ENCODE peak calls at places on chromosome 12, in ten cellular contexts. One of them, this sample, is unnamed.

GRCh38 chr12:18966927-18967326 is 162.6 kb upstream of the PLEKHA5 start:
- DNase-seq in suprapubic skin: no peak
- DNase-seq in H9: no peak
- DNase-seq in AG04450: no peak
- DNase-seq in cardiac muscle cell: no peak
- DNase-seq in AG10803: no peak
- DNase-seq in heart right ventricle: no peak
- DNase-seq in RWPE1: no peak
- DNase-seq in right lobe of liver: no peak
- DNase-seq in pancreas: no peak
- DNase-seq in this sample: no peak

GRCh38 chr12:68809190-68810026 is 1.4 kb downstream of the MDM2 start:
- DNase-seq in suprapubic skin: no peak
- DNase-seq in H9: no peak
- DNase-seq in AG04450: no peak
- DNase-seq in cardiac muscle cell: no peak
- DNase-seq in AG10803: peak
- DNase-seq in heart right ventricle: no peak
- DNase-seq in RWPE1: no peak
- DNase-seq in right lobe of liver: no peak
- DNase-seq in pancreas: no peak
- DNase-seq in this sample: no peak

GRCh38 chr12:60070541-60070940 is 474.7 kb downstream of the SLC16A7 start:
- DNase-seq in suprapubic skin: no peak
- DNase-seq in H9: no peak
- DNase-seq in AG04450: no peak
- DNase-seq in cardiac muscle cell: no peak
- DNase-seq in AG10803: no peak
- DNase-seq in heart right ventricle: no peak
- DNase-seq in RWPE1: peak
- DNase-seq in right lobe of liver: no peak
- DNase-seq in pancreas: no peak
- DNase-seq in this sample: no peak

GRCh38 chr12:132489078-132489601 is 811 bp upstream of the FBRSL1 start:
- DNase-seq in suprapubic skin: no peak
- DNase-seq in H9: no peak
- DNase-seq in AG04450: no peak
- DNase-seq in cardiac muscle cell: no peak
- DNase-seq in AG10803: no peak
- DNase-seq in heart right ventricle: peak
- DNase-seq in RWPE1: no peak
- DNase-seq in right lobe of liver: peak
- DNase-seq in pancreas: no peak
- DNase-seq in this sample: no peak

GRCh38 chr12:92382383-92382878 is 236.8 kb upstream of the BTG1 start:
- DNase-seq in suprapubic skin: no peak
- DNase-seq in H9: no peak
- DNase-seq in AG04450: no peak
- DNase-seq in cardiac muscle cell: no peak
- DNase-seq in AG10803: no peak
- DNase-seq in heart right ventricle: no peak
- DNase-seq in RWPE1: no peak
- DNase-seq in right lobe of liver: no peak
- DNase-seq in pancreas: no peak
- DNase-seq in this sample: no peak

GRCh38 chr12:70365648-70366518 is at the start of gene KCNMB4:
- DNase-seq in suprapubic skin: peak
- DNase-seq in H9: peak
- DNase-seq in AG04450: no peak
- DNase-seq in cardiac muscle cell: peak
- DNase-seq in AG10803: peak
- DNase-seq in heart right ventricle: peak
- DNase-seq in RWPE1: peak
- DNase-seq in right lobe of liver: peak
- DNase-seq in pancreas: peak
- DNase-seq in this sample: no peak

GRCh38 chr12:69415471-69416275 is 54.5 kb upstream of the FRS2 start:
- DNase-seq in suprapubic skin: no peak
- DNase-seq in H9: peak
- DNase-seq in AG04450: peak
- DNase-seq in cardiac muscle cell: peak
- DNase-seq in AG10803: peak
- DNase-seq in heart right ventricle: peak
- DNase-seq in RWPE1: peak
- DNase-seq in right lobe of liver: no peak
- DNase-seq in pancreas: no peak
- DNase-seq in this sample: peak

GRCh38 chr12:94258593-94258992 is 110.2 kb downstream of the PLXNC1 start:
- DNase-seq in suprapubic skin: no peak
- DNase-seq in H9: no peak
- DNase-seq in AG04450: no peak
- DNase-seq in cardiac muscle cell: no peak
- DNase-seq in AG10803: no peak
- DNase-seq in heart right ventricle: no peak
- DNase-seq in RWPE1: no peak
- DNase-seq in right lobe of liver: no peak
- DNase-seq in pancreas: no peak
- DNase-seq in this sample: no peak

GRCh38 chr12:81021834-81022233 is 56.0 kb upstream of the ACSS3 start:
- DNase-seq in suprapubic skin: no peak
- DNase-seq in H9: no peak
- DNase-seq in AG04450: no peak
- DNase-seq in cardiac muscle cell: peak
- DNase-seq in AG10803: no peak
- DNase-seq in heart right ventricle: no peak
- DNase-seq in RWPE1: no peak
- DNase-seq in right lobe of liver: no peak
- DNase-seq in pancreas: no peak
- DNase-seq in this sample: no peak

GRCh38 chr12:75212072-75212471 is 2.4 kb upstream of the KCNC2 start:
- DNase-seq in suprapubic skin: no peak
- DNase-seq in H9: no peak
- DNase-seq in AG04450: no peak
- DNase-seq in cardiac muscle cell: no peak
- DNase-seq in AG10803: no peak
- DNase-seq in heart right ventricle: no peak
- DNase-seq in RWPE1: no peak
- DNase-seq in right lobe of liver: no peak
- DNase-seq in pancreas: no peak
- DNase-seq in this sample: no peak

GRCh38 chr12:4296749-4297148 is 23.2 kb downstream of the CCND2 start:
- DNase-seq in suprapubic skin: no peak
- DNase-seq in H9: no peak
- DNase-seq in AG04450: no peak
- DNase-seq in cardiac muscle cell: no peak
- DNase-seq in AG10803: no peak
- DNase-seq in heart right ventricle: no peak
- DNase-seq in RWPE1: no peak
- DNase-seq in right lobe of liver: no peak
- DNase-seq in pancreas: no peak
- DNase-seq in this sample: no peak

GRCh38 chr12:122880668-122881067 is 15.3 kb downstream of the VPS37B start:
- DNase-seq in suprapubic skin: no peak
- DNase-seq in H9: no peak
- DNase-seq in AG04450: no peak
- DNase-seq in cardiac muscle cell: peak
- DNase-seq in AG10803: peak
- DNase-seq in heart right ventricle: no peak
- DNase-seq in RWPE1: no peak
- DNase-seq in right lobe of liver: no peak
- DNase-seq in pancreas: no peak
- DNase-seq in this sample: no peak

GRCh38 chr12:4268549-4269181 is 4.9 kb upstream of the CCND2 start:
- DNase-seq in suprapubic skin: no peak
- DNase-seq in H9: no peak
- DNase-seq in AG04450: no peak
- DNase-seq in cardiac muscle cell: no peak
- DNase-seq in AG10803: no peak
- DNase-seq in heart right ventricle: no peak
- DNase-seq in RWPE1: no peak
- DNase-seq in right lobe of liver: no peak
- DNase-seq in pancreas: no peak
- DNase-seq in this sample: no peak

GRCh38 chr12:7787574-7788315 is 1.5 kb upstream of the NANOG start:
- DNase-seq in suprapubic skin: no peak
- DNase-seq in H9: peak
- DNase-seq in AG04450: no peak
- DNase-seq in cardiac muscle cell: peak
- DNase-seq in AG10803: no peak
- DNase-seq in heart right ventricle: no peak
- DNase-seq in RWPE1: no peak
- DNase-seq in right lobe of liver: no peak
- DNase-seq in pancreas: no peak
- DNase-seq in this sample: no peak

GRCh38 chr12:78878866-78879265 is 14.3 kb downstream of the SYT1 start:
- DNase-seq in suprapubic skin: no peak
- DNase-seq in H9: no peak
- DNase-seq in AG04450: no peak
- DNase-seq in cardiac muscle cell: no peak
- DNase-seq in AG10803: no peak
- DNase-seq in heart right ventricle: no peak
- DNase-seq in RWPE1: no peak
- DNase-seq in right lobe of liver: no peak
- DNase-seq in pancreas: no peak
- DNase-seq in this sample: no peak

DNA sequence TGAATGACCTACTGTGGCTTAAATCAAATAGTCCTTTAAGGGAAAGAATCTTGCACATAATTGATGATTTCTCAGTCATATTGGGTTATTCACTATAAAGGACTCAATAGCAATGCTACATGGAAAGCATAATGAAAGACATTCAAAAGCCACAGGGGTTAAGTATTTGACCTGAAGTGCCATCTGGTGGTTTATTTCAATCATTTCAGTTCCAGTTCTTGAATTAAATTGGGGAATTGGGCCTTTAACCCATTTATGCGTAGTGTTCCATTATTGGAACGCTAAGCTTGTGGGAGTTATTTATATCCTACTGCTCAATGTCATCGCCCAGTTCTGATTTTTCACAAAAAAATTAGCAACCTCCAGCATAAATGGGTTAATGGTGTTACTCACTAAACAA is 41.3 kb upstream of the C12orf71 start:
- DNase-seq in suprapubic skin: no peak
- DNase-seq in H9: no peak
- DNase-seq in AG04450: no peak
- DNase-seq in cardiac muscle cell: peak
- DNase-seq in AG10803: peak
- DNase-seq in heart right ventricle: no peak
- DNase-seq in RWPE1: peak
- DNase-seq in right lobe of liver: no peak
- DNase-seq in pancreas: no peak
- DNase-seq in this sample: no peak
- TF ChIP-seq CTCF in suprapubic skin: no peak
- TF ChIP-seq CTCF in H9: peak
- TF ChIP-seq CTCF in AG04450: no peak
- TF ChIP-seq CTCF in cardiac muscle cell: no peak
- TF ChIP-seq CTCF in AG10803: no peak
- TF ChIP-seq CTCF in heart right ventricle: no peak
- TF ChIP-seq CTCF in RWPE1: no peak
- TF ChIP-seq CTCF in right lobe of liver: peak
- TF ChIP-seq CTCF in pancreas: no peak
- TF ChIP-seq CTCF in this sample: no peak

DNA sequence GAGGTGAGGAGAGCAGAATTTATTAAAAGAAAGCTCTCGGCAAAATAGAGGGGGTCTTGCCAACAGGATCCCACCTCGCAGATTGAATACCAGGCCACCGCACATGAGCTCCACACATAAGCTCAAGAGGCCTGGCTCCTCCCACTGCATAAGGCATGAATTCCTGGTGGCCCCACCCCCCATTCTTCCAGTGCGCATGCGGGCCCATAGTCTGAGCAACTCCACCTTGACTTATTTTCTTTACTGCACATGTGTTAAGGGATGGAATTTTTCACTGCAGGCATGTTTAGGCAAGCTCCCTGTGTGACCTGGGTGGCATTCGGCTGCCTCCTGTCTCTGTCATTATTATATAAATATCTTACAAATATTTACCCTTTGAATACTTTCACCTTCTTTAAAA is 412.5 kb downstream of the RMST start:
- DNase-seq in suprapubic skin: no peak
- DNase-seq in H9: peak
- DNase-seq in AG04450: no peak
- DNase-seq in cardiac muscle cell: no peak
- DNase-seq in AG10803: no peak
- DNase-seq in heart right ventricle: no peak
- DNase-seq in RWPE1: no peak
- DNase-seq in right lobe of liver: no peak
- DNase-seq in pancreas: no peak
- DNase-seq in this sample: no peak
- TF ChIP-seq CTCF in suprapubic skin: no peak
- TF ChIP-seq CTCF in H9: no peak
- TF ChIP-seq CTCF in AG04450: no peak
- TF ChIP-seq CTCF in cardiac muscle cell: no peak
- TF ChIP-seq CTCF in AG10803: no peak
- TF ChIP-seq CTCF in heart right ventricle: no peak
- TF ChIP-seq CTCF in RWPE1: no peak
- TF ChIP-seq CTCF in right lobe of liver: no peak
- TF ChIP-seq CTCF in pancreas: no peak
- TF ChIP-seq CTCF in this sample: no peak

DNA sequence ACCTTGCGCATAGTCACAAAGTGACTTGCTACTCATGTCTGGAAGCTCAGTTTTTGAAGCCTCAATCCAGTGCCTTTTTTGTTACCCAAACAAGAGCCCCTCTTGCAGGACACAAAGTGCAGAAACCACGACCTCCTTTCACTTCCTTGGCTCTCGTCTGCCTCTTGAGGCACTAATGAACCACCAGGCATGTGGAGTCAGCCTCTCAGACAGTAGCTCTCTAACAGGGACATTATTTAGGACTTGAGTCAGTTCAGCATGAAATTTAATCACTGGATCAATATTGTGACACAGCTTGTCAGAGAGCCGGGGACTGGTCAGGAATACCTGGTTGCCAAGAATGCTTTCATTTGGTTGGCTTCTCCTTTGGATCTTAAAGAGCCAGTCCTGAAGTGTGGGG is 46.7 kb downstream of the HSPB8 start:
- DNase-seq in suprapubic skin: no peak
- DNase-seq in H9: no peak
- DNase-seq in AG04450: no peak
- DNase-seq in cardiac muscle cell: no peak
- DNase-seq in AG10803: no peak
- DNase-seq in heart right ventricle: no peak
- DNase-seq in RWPE1: no peak
- DNase-seq in right lobe of liver: no peak
- DNase-seq in pancreas: no peak
- DNase-seq in this sample: no peak
- TF ChIP-seq CTCF in suprapubic skin: no peak
- TF ChIP-seq CTCF in H9: no peak
- TF ChIP-seq CTCF in AG04450: no peak
- TF ChIP-seq CTCF in cardiac muscle cell: no peak
- TF ChIP-seq CTCF in AG10803: no peak
- TF ChIP-seq CTCF in heart right ventricle: no peak
- TF ChIP-seq CTCF in RWPE1: no peak
- TF ChIP-seq CTCF in right lobe of liver: no peak
- TF ChIP-seq CTCF in pancreas: no peak
- TF ChIP-seq CTCF in this sample: no peak

DNA sequence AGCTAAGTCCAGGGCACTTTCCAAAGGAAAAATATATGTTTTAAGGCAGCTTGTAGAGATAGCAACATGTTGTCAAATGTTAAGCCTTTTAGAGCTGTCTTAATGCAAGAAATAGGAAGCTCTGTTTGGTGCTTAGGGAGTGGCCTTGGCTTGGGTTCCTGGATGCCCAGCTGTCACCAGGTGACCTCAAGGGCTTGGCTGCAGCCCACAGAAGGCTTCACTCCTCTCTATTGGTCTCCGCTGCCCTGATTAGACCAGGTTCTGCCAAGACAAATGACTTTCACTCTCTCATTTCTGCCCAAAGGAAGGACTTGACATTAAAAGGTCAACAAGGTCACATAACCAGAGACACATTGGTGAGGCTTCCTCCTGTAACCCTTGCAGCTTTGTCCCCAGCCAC is 76.8 kb downstream of the WSCD2 start:
- DNase-seq in suprapubic skin: no peak
- DNase-seq in H9: no peak
- DNase-seq in AG04450: no peak
- DNase-seq in cardiac muscle cell: no peak
- DNase-seq in AG10803: no peak
- DNase-seq in heart right ventricle: no peak
- DNase-seq in RWPE1: no peak
- DNase-seq in right lobe of liver: no peak
- DNase-seq in pancreas: no peak
- DNase-seq in this sample: no peak
- TF ChIP-seq CTCF in suprapubic skin: no peak
- TF ChIP-seq CTCF in H9: no peak
- TF ChIP-seq CTCF in AG04450: no peak
- TF ChIP-seq CTCF in cardiac muscle cell: no peak
- TF ChIP-seq CTCF in AG10803: no peak
- TF ChIP-seq CTCF in heart right ventricle: no peak
- TF ChIP-seq CTCF in RWPE1: no peak
- TF ChIP-seq CTCF in right lobe of liver: no peak
- TF ChIP-seq CTCF in pancreas: no peak
- TF ChIP-seq CTCF in this sample: no peak